ENCODE peak calls at places on chromosomes 6 and 20, in ten cellular contexts. One of them, this sample, is unnamed.
A peak's percentile ranks its signal among the peaks of the same experiment; 100 is the strongest.

GRCh38 chr6:154715449-154715848 is 17.8 kb upstream of the SCAF8 start:
- DNase-seq in tibial artery: no peak
- DNase-seq in stomach: no peak
- DNase-seq in CD8-positive, alpha-beta T cell: no peak
- DNase-seq in fibroblast of lung: no peak
- DNase-seq in IMR-90: no peak
- DNase-seq in colonic mucosa: no peak
- DNase-seq in right cardiac atrium: no peak
- DNase-seq in CD4-positive, CD25-positive, alpha-beta regulatory T cell: no peak
- DNase-seq in mucosa of descending colon: no peak
- DNase-seq in this sample: no peak

GRCh38 chr6:83055366-83055964 is 10.2 kb downstream of the UBE3D start:
- DNase-seq in fibroblast of lung: peak; percentile 19
- DNase-seq in right cardiac atrium: peak; percentile 55
- DNase-seq in IMR-90: peak; percentile 47
- DNase-seq in CD8-positive, alpha-beta T cell: no peak
- DNase-seq in stomach: peak; percentile 44
- DNase-seq in CD4-positive, CD25-positive, alpha-beta regulatory T cell: peak; percentile 39
- DNase-seq in tibial artery: no peak
- DNase-seq in mucosa of descending colon: no peak
- DNase-seq in colonic mucosa: peak; percentile 49
- DNase-seq in this sample: peak; percentile 63

GRCh38 chr6:114135348-114136002 is 164.5 kb upstream of the HDAC2 start:
- DNase-seq in CD8-positive, alpha-beta T cell: no peak
- DNase-seq in stomach: no peak
- DNase-seq in mucosa of descending colon: no peak
- DNase-seq in right cardiac atrium: no peak
- DNase-seq in tibial artery: no peak
- DNase-seq in IMR-90: no peak
- DNase-seq in fibroblast of lung: no peak
- DNase-seq in CD4-positive, CD25-positive, alpha-beta regulatory T cell: no peak
- DNase-seq in colonic mucosa: no peak
- DNase-seq in this sample: no peak

GRCh38 chr6:15927531-15928230 is 201.2 kb upstream of the MYLIP start:
- DNase-seq in CD8-positive, alpha-beta T cell: no peak
- DNase-seq in IMR-90: no peak
- DNase-seq in tibial artery: no peak
- DNase-seq in CD4-positive, CD25-positive, alpha-beta regulatory T cell: no peak
- DNase-seq in stomach: no peak
- DNase-seq in mucosa of descending colon: no peak
- DNase-seq in fibroblast of lung: no peak
- DNase-seq in colonic mucosa: no peak
- DNase-seq in right cardiac atrium: no peak
- DNase-seq in this sample: no peak

GRCh38 chr6:107235007-107235406 is 119.7 kb upstream of the BEND3 start:
- DNase-seq in IMR-90: no peak
- DNase-seq in colonic mucosa: no peak
- DNase-seq in right cardiac atrium: no peak
- DNase-seq in fibroblast of lung: no peak
- DNase-seq in stomach: no peak
- DNase-seq in CD4-positive, CD25-positive, alpha-beta regulatory T cell: no peak
- DNase-seq in mucosa of descending colon: no peak
- DNase-seq in tibial artery: no peak
- DNase-seq in CD8-positive, alpha-beta T cell: no peak
- DNase-seq in this sample: peak; percentile 14

GRCh38 chr6:36621371-36621855 is 27.3 kb downstream of the SRSF3 start:
- DNase-seq in colonic mucosa: no peak
- DNase-seq in fibroblast of lung: no peak
- DNase-seq in right cardiac atrium: no peak
- DNase-seq in stomach: peak; percentile 2
- DNase-seq in tibial artery: peak; percentile 57
- DNase-seq in CD8-positive, alpha-beta T cell: no peak
- DNase-seq in CD4-positive, CD25-positive, alpha-beta regulatory T cell: no peak
- DNase-seq in mucosa of descending colon: peak; percentile 17
- DNase-seq in IMR-90: no peak
- DNase-seq in this sample: no peak

GRCh38 chr6:87706187-87706966 is 4.3 kb upstream of the AKIRIN2 start:
- DNase-seq in mucosa of descending colon: no peak
- DNase-seq in tibial artery: no peak
- DNase-seq in CD4-positive, CD25-positive, alpha-beta regulatory T cell: no peak
- DNase-seq in colonic mucosa: no peak
- DNase-seq in stomach: no peak
- DNase-seq in right cardiac atrium: no peak
- DNase-seq in fibroblast of lung: peak; percentile 78
- DNase-seq in IMR-90: peak; percentile 85
- DNase-seq in CD8-positive, alpha-beta T cell: no peak
- DNase-seq in this sample: no peak

GRCh38 chr6:20454201-20454824 is 52.6 kb downstream of the E2F3 start:
- DNase-seq in fibroblast of lung: no peak
- DNase-seq in CD8-positive, alpha-beta T cell: no peak
- DNase-seq in IMR-90: no peak
- DNase-seq in colonic mucosa: peak; percentile 39
- DNase-seq in stomach: no peak
- DNase-seq in right cardiac atrium: no peak
- DNase-seq in mucosa of descending colon: no peak
- DNase-seq in CD4-positive, CD25-positive, alpha-beta regulatory T cell: peak; percentile 75
- DNase-seq in tibial artery: no peak
- DNase-seq in this sample: no peak

GRCh38 chr6:128605961-128606360 is 85.6 kb upstream of the PTPRK start:
- DNase-seq in CD8-positive, alpha-beta T cell: no peak
- DNase-seq in stomach: no peak
- DNase-seq in mucosa of descending colon: no peak
- DNase-seq in IMR-90: peak; percentile 15
- DNase-seq in CD4-positive, CD25-positive, alpha-beta regulatory T cell: no peak
- DNase-seq in colonic mucosa: no peak
- DNase-seq in fibroblast of lung: peak; percentile 28
- DNase-seq in right cardiac atrium: no peak
- DNase-seq in tibial artery: no peak
- DNase-seq in this sample: no peak

GRCh38 chr6:148085651-148086321 is 256.9 kb upstream of the SASH1 start:
- DNase-seq in colonic mucosa: no peak
- DNase-seq in fibroblast of lung: peak; percentile 2
- DNase-seq in stomach: no peak
- DNase-seq in right cardiac atrium: no peak
- DNase-seq in mucosa of descending colon: no peak
- DNase-seq in tibial artery: no peak
- DNase-seq in CD4-positive, CD25-positive, alpha-beta regulatory T cell: no peak
- DNase-seq in IMR-90: peak; percentile 19
- DNase-seq in CD8-positive, alpha-beta T cell: no peak
- DNase-seq in this sample: no peak

GRCh38 chr6:25154034-25154596 is 125.1 kb upstream of the CARMIL1 start:
- DNase-seq in stomach: no peak
- DNase-seq in mucosa of descending colon: no peak
- DNase-seq in fibroblast of lung: no peak
- DNase-seq in colonic mucosa: no peak
- DNase-seq in CD8-positive, alpha-beta T cell: no peak
- DNase-seq in tibial artery: no peak
- DNase-seq in right cardiac atrium: no peak
- DNase-seq in CD4-positive, CD25-positive, alpha-beta regulatory T cell: no peak
- DNase-seq in IMR-90: no peak
- DNase-seq in this sample: peak; percentile 54

GRCh38 chr6:109738200-109738599 is 47.1 kb downstream of the FIG4 start:
- DNase-seq in mucosa of descending colon: no peak
- DNase-seq in right cardiac atrium: no peak
- DNase-seq in stomach: no peak
- DNase-seq in tibial artery: no peak
- DNase-seq in fibroblast of lung: no peak
- DNase-seq in CD4-positive, CD25-positive, alpha-beta regulatory T cell: no peak
- DNase-seq in colonic mucosa: no peak
- DNase-seq in IMR-90: peak; percentile 30
- DNase-seq in CD8-positive, alpha-beta T cell: no peak
- DNase-seq in this sample: no peak

GRCh38 chr6:119686240-119686639 is 336.7 kb upstream of the MAN1A1 start:
- DNase-seq in CD8-positive, alpha-beta T cell: no peak
- DNase-seq in CD4-positive, CD25-positive, alpha-beta regulatory T cell: no peak
- DNase-seq in colonic mucosa: no peak
- DNase-seq in fibroblast of lung: no peak
- DNase-seq in mucosa of descending colon: no peak
- DNase-seq in tibial artery: no peak
- DNase-seq in right cardiac atrium: no peak
- DNase-seq in stomach: no peak
- DNase-seq in IMR-90: no peak
- DNase-seq in this sample: no peak

GRCh38 chr6:22600059-22600458 is 30.7 kb downstream of the HDGFL1 start:
- DNase-seq in CD8-positive, alpha-beta T cell: no peak
- DNase-seq in stomach: no peak
- DNase-seq in right cardiac atrium: no peak
- DNase-seq in IMR-90: peak; percentile 41
- DNase-seq in tibial artery: no peak
- DNase-seq in mucosa of descending colon: no peak
- DNase-seq in CD4-positive, CD25-positive, alpha-beta regulatory T cell: no peak
- DNase-seq in fibroblast of lung: peak; percentile 67
- DNase-seq in colonic mucosa: no peak
- DNase-seq in this sample: no peak

GRCh38 chr6:138025528-138025941 is 81.7 kb downstream of the PERP start:
- DNase-seq in right cardiac atrium: no peak
- DNase-seq in stomach: no peak
- DNase-seq in fibroblast of lung: no peak
- DNase-seq in CD4-positive, CD25-positive, alpha-beta regulatory T cell: no peak
- DNase-seq in tibial artery: no peak
- DNase-seq in colonic mucosa: no peak
- DNase-seq in IMR-90: no peak
- DNase-seq in CD8-positive, alpha-beta T cell: no peak
- DNase-seq in mucosa of descending colon: no peak
- DNase-seq in this sample: no peak

GRCh38 chr20:53901064-53901463 is 169.3 kb downstream of the BCAS1 start:
- DNase-seq in CD8-positive, alpha-beta T cell: no peak
- DNase-seq in stomach: no peak
- DNase-seq in right cardiac atrium: no peak
- DNase-seq in colonic mucosa: peak; percentile 53
- DNase-seq in CD4-positive, CD25-positive, alpha-beta regulatory T cell: no peak
- DNase-seq in fibroblast of lung: peak; percentile 91
- DNase-seq in IMR-90: peak; percentile 72
- DNase-seq in mucosa of descending colon: no peak
- DNase-seq in tibial artery: no peak
- DNase-seq in this sample: no peak

GRCh38 chr6:15420959-15421438 is 175.1 kb downstream of the JARID2 start:
- DNase-seq in mucosa of descending colon: no peak
- DNase-seq in stomach: no peak
- DNase-seq in tibial artery: no peak
- DNase-seq in CD8-positive, alpha-beta T cell: no peak
- DNase-seq in IMR-90: no peak
- DNase-seq in CD4-positive, CD25-positive, alpha-beta regulatory T cell: peak; percentile 79
- DNase-seq in colonic mucosa: no peak
- DNase-seq in fibroblast of lung: no peak
- DNase-seq in right cardiac atrium: no peak
- DNase-seq in this sample: no peak

GRCh38 chr20:49510562-49511117 is 28.2 kb upstream of the KCNB1 start:
- DNase-seq in right cardiac atrium: peak; percentile 85
- DNase-seq in colonic mucosa: peak; percentile 27
- DNase-seq in stomach: no peak
- DNase-seq in mucosa of descending colon: peak; percentile 67
- DNase-seq in CD4-positive, CD25-positive, alpha-beta regulatory T cell: no peak
- DNase-seq in fibroblast of lung: peak; percentile 96
- DNase-seq in tibial artery: peak; percentile 91
- DNase-seq in CD8-positive, alpha-beta T cell: no peak
- DNase-seq in IMR-90: peak; percentile 83
- DNase-seq in this sample: no peak

GRCh38 chr6:131970460-131970859 is 19.3 kb upstream of the CCN2 start:
- DNase-seq in stomach: no peak
- DNase-seq in tibial artery: no peak
- DNase-seq in right cardiac atrium: no peak
- DNase-seq in CD8-positive, alpha-beta T cell: no peak
- DNase-seq in IMR-90: no peak
- DNase-seq in fibroblast of lung: no peak
- DNase-seq in mucosa of descending colon: no peak
- DNase-seq in colonic mucosa: no peak
- DNase-seq in CD4-positive, CD25-positive, alpha-beta regulatory T cell: no peak
- DNase-seq in this sample: no peak

DNA sequence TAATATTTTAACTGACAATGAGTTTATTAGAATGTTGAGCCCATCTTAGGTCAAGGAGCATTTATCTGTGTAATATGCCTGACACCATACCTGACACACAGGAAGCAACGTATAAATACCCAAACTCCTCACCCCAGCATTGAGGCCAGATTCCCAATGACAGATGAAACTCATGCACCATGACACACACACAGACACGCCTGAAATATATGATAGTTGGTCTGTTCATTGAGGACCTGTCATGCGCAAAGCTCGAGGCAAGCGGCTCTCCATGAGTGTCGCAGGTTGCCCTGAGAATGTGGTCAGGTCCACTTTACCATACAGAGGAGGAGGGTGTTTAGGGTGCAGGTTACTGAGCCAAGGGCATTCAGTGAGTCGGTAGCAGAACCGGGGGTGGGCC is 64.1 kb downstream of the GFOD1 start:
- DNase-seq in CD8-positive, alpha-beta T cell: no peak
- DNase-seq in fibroblast of lung: no peak
- DNase-seq in colonic mucosa: no peak
- DNase-seq in tibial artery: no peak
- DNase-seq in CD4-positive, CD25-positive, alpha-beta regulatory T cell: no peak
- DNase-seq in mucosa of descending colon: no peak
- DNase-seq in right cardiac atrium: no peak
- DNase-seq in stomach: no peak
- DNase-seq in IMR-90: no peak
- DNase-seq in this sample: no peak
- H3K4me1 ChIP-seq in CD8-positive, alpha-beta T cell: peaks cover 14% of the 10 kb centered on the region
- H3K4me1 ChIP-seq in fibroblast of lung: peaks cover 7% of the 10 kb centered on the region
- H3K4me1 ChIP-seq in colonic mucosa: no peaks in the 10 kb centered on the region
- H3K4me1 ChIP-seq in tibial artery: peaks cover 62% of the 10 kb centered on the region
- H3K4me1 ChIP-seq in CD4-positive, CD25-positive, alpha-beta regulatory T cell: peaks cover 10% of the 10 kb centered on the region
- H3K4me1 ChIP-seq in mucosa of descending colon: peaks cover 3% of the 10 kb centered on the region
- H3K4me1 ChIP-seq in right cardiac atrium: peaks cover 54% of the 10 kb centered on the region
- H3K4me1 ChIP-seq in stomach: peaks cover 40% of the 10 kb centered on the region
- H3K4me1 ChIP-seq in IMR-90: peaks cover 19% of the 10 kb centered on the region
- H3K4me1 ChIP-seq in this sample: no peaks in the 10 kb centered on the region

GRCh38 chr20:45910670-45911485 is 1.1 kb downstream of the PLTP start:
- DNase-seq in IMR-90: peak; percentile 100
- DNase-seq in stomach: peak; percentile 99
- DNase-seq in CD8-positive, alpha-beta T cell: peak; percentile 85
- DNase-seq in colonic mucosa: peak; percentile 98
- DNase-seq in mucosa of descending colon: peak; percentile 98
- DNase-seq in CD4-positive, CD25-positive, alpha-beta regulatory T cell: peak; percentile 97
- DNase-seq in right cardiac atrium: peak; percentile 99
- DNase-seq in fibroblast of lung: peak; percentile 100
- DNase-seq in tibial artery: peak; percentile 99
- DNase-seq in this sample: peak; percentile 93
- H3K4me1 ChIP-seq in IMR-90: peaks cover 16% of the 10 kb centered on the region
- H3K4me1 ChIP-seq in stomach: peaks cover 13% of the 10 kb centered on the region
- H3K4me1 ChIP-seq in CD8-positive, alpha-beta T cell: peaks cover 17% of the 10 kb centered on the region
- H3K4me1 ChIP-seq in colonic mucosa: peaks cover 7% of the 10 kb centered on the region
- H3K4me1 ChIP-seq in mucosa of descending colon: peaks cover 19% of the 10 kb centered on the region
- H3K4me1 ChIP-seq in CD4-positive, CD25-positive, alpha-beta regulatory T cell: peaks cover 19% of the 10 kb centered on the region
- H3K4me1 ChIP-seq in right cardiac atrium: peaks cover 4% of the 10 kb centered on the region
- H3K4me1 ChIP-seq in fibroblast of lung: peaks cover 17% of the 10 kb centered on the region
- H3K4me1 ChIP-seq in tibial artery: peaks cover 20% of the 10 kb centered on the region
- H3K4me1 ChIP-seq in this sample: peaks cover 12% of the 10 kb centered on the region

GRCh38 chr20:8133816-8134451 is 1.9 kb downstream of the PLCB1 start:
- DNase-seq in CD8-positive, alpha-beta T cell: no peak
- DNase-seq in CD4-positive, CD25-positive, alpha-beta regulatory T cell: no peak
- DNase-seq in IMR-90: no peak
- DNase-seq in tibial artery: no peak
- DNase-seq in stomach: no peak
- DNase-seq in mucosa of descending colon: no peak
- DNase-seq in colonic mucosa: no peak
- DNase-seq in right cardiac atrium: no peak
- DNase-seq in fibroblast of lung: no peak
- DNase-seq in this sample: no peak
- H3K4me1 ChIP-seq in CD8-positive, alpha-beta T cell: peaks cover 10% of the 10 kb centered on the region
- H3K4me1 ChIP-seq in CD4-positive, CD25-positive, alpha-beta regulatory T cell: peaks cover 4% of the 10 kb centered on the region
- H3K4me1 ChIP-seq in IMR-90: peaks cover 4% of the 10 kb centered on the region
- H3K4me1 ChIP-seq in tibial artery: peaks cover 12% of the 10 kb centered on the region
- H3K4me1 ChIP-seq in stomach: peaks cover 8% of the 10 kb centered on the region
- H3K4me1 ChIP-seq in mucosa of descending colon: peaks cover 7% of the 10 kb centered on the region
- H3K4me1 ChIP-seq in colonic mucosa: no peaks in the 10 kb centered on the region
- H3K4me1 ChIP-seq in right cardiac atrium: no peaks in the 10 kb centered on the region
- H3K4me1 ChIP-seq in fibroblast of lung: peaks cover 2% of the 10 kb centered on the region
- H3K4me1 ChIP-seq in this sample: peaks cover 32% of the 10 kb centered on the region

GRCh38 chr6:26222587-26222986 is 135.4 kb downstream of the HFE start:
- DNase-seq in stomach: no peak
- DNase-seq in tibial artery: no peak
- DNase-seq in CD8-positive, alpha-beta T cell: no peak
- DNase-seq in right cardiac atrium: no peak
- DNase-seq in fibroblast of lung: peak; percentile 32
- DNase-seq in colonic mucosa: no peak
- DNase-seq in CD4-positive, CD25-positive, alpha-beta regulatory T cell: peak; percentile 59
- DNase-seq in IMR-90: no peak
- DNase-seq in mucosa of descending colon: no peak
- DNase-seq in this sample: no peak
- H3K4me1 ChIP-seq in stomach: no peaks in the 10 kb centered on the region
- H3K4me1 ChIP-seq in tibial artery: no peaks in the 10 kb centered on the region
- H3K4me1 ChIP-seq in CD8-positive, alpha-beta T cell: peaks cover 24% of the 10 kb centered on the region
- H3K4me1 ChIP-seq in right cardiac atrium: no peaks in the 10 kb centered on the region
- H3K4me1 ChIP-seq in fibroblast of lung: no peaks in the 10 kb centered on the region
- H3K4me1 ChIP-seq in colonic mucosa: no peaks in the 10 kb centered on the region
- H3K4me1 ChIP-seq in CD4-positive, CD25-positive, alpha-beta regulatory T cell: peaks cover 18% of the 10 kb centered on the region
- H3K4me1 ChIP-seq in IMR-90: peaks cover 8% of the 10 kb centered on the region
- H3K4me1 ChIP-seq in mucosa of descending colon: peaks cover 6% of the 10 kb centered on the region
- H3K4me1 ChIP-seq in this sample: peaks cover 8% of the 10 kb centered on the region